ENCODE peak calls at places on chromosomes 1 and 21, in seven cellular contexts. X is dorsolateral prefrontal cortex; Z is heart left ventricle; L is AG04450; K is tibial nerve; P is CD8-positive, alpha-beta T cell; A is H1. D is an unnamed sample.

GRCh38 chr1:221022331-221022730 is 143.1 kb downstream of the HLX start:
- DNase-seq in X (no peak), Z (no peak), L (no peak), K (no peak), P (no peak), A (no peak), D (no peak)

GRCh38 chr1:48177257-48177656 is 45.3 kb upstream of the SLC5A9 start:
- DNase-seq in X (no peak), Z (no peak), L (no peak), K (no peak), P (no peak), A (no peak), D (no peak)

GRCh38 chr1:18934205-18935000 is 22.1 kb downstream of the IFFO2 start:
- DNase-seq in X (no peak), Z (no peak), L (no peak), K (no peak), P (no peak), A (no peak), D (no peak)

GRCh38 chr1:1351511-1352427 is 2.6 kb upstream of the DVL1 start:
- DNase-seq in X (no peak), Z (peak; percentile 69), L (no peak), K (no peak), P (no peak), A (no peak), D (no peak)

GRCh38 chr21:42403611-42404231 is at the start of gene UBASH3A:
- DNase-seq in X (no peak), Z (no peak), L (no peak), K (no peak), P (peak; percentile 70), A (no peak), D (no peak)

GRCh38 chr21:45899317-45900033 is 82.1 kb upstream of the COL6A1 start:
- DNase-seq in X (no peak), Z (peak; percentile 23), L (no peak), K (no peak), P (no peak), A (no peak), D (no peak)

GRCh38 chr1:238254935-238255334 is 364.2 kb upstream of the ZP4 start:
- DNase-seq in X (no peak), Z (no peak), L (no peak), K (no peak), P (no peak), A (no peak), D (no peak)

GRCh38 chr1:3423245-3423829 is 31.1 kb upstream of the ARHGEF16 start:
- DNase-seq in X (peak; percentile 58), Z (peak; percentile 93), L (no peak), K (no peak), P (no peak), A (no peak), D (no peak)

GRCh38 chr1:19720973-19721372 is 56.3 kb downstream of the HTR6 start:
- DNase-seq in X (no peak), Z (no peak), L (no peak), K (no peak), P (no peak), A (no peak), D (no peak)

GRCh38 chr21:15520811-15521643 is 208.8 kb upstream of the USP25 start:
- DNase-seq in X (no peak), Z (no peak), L (no peak), K (no peak), P (no peak), A (no peak), D (no peak)

GRCh38 chr1:155127672-155128468 is at the start of gene EFNA1:
- DNase-seq in X (peak; percentile 69), Z (peak; percentile 74), L (no peak), K (peak; percentile 18), P (peak; percentile 36), A (peak; percentile 69), D (peak; percentile 65)

GRCh38 chr1:27327964-27328363 is 6.0 kb downstream of the TMEM222 start:
- DNase-seq in X (no peak), Z (no peak), L (no peak), K (no peak), P (no peak), A (no peak), D (no peak)

GRCh38 chr1:234938924-234939323 is 189.7 kb downstream of the TOMM20 start:
- DNase-seq in X (no peak), Z (no peak), L (no peak), K (no peak), P (no peak), A (no peak), D (no peak)

GRCh38 chr1:56525463-56526155 is 53.8 kb downstream of the PLPP3 start:
- DNase-seq in X (no peak), Z (peak; percentile 43), L (no peak), K (no peak), P (no peak), A (no peak), D (no peak)

GRCh38 chr1:91684599-91685196 is 184.0 kb downstream of the CDC7 start:
- DNase-seq in X (no peak), Z (no peak), L (no peak), K (no peak), P (no peak), A (no peak), D (no peak)

GRCh38 chr1:19563336-19564097 is 78.2 kb upstream of the CAPZB start:
- DNase-seq in X (peak; percentile 67), Z (peak; percentile 75), L (peak; percentile 13), K (peak; percentile 44), P (no peak), A (no peak), D (no peak)

GRCh38 chr1:29504266-29504665 is 267.9 kb downstream of the PTPRU start:
- DNase-seq in X (no peak), Z (no peak), L (no peak), K (no peak), P (no peak), A (peak; percentile 37), D (no peak)

GRCh38 chr21:36065497-36066036 is 4.3 kb upstream of the CBR1 start:
- DNase-seq in X (no peak), Z (no peak), L (no peak), K (no peak), P (no peak), A (no peak), D (no peak)

GRCh38 chr1:207818971-207819451 is 67.2 kb downstream of the CD46 start:
- DNase-seq in X (no peak), Z (peak; percentile 63), L (no peak), K (no peak), P (no peak), A (no peak), D (no peak)

GRCh38 chr1:29519733-29520132 is 283.4 kb downstream of the PTPRU start:
- DNase-seq in X (no peak), Z (no peak), L (no peak), K (no peak), P (no peak), A (no peak), D (no peak)

GRCh38 chr1:191160837-191161236 is 683.2 kb upstream of the BRINP3 start:
- DNase-seq in X (no peak), Z (no peak), L (no peak), K (no peak), P (no peak), A (no peak), D (no peak)

GRCh38 chr1:53644909-53645689 is 93.9 kb downstream of the GLIS1 start:
- DNase-seq in X (no peak), Z (no peak), L (no peak), K (no peak), P (no peak), A (no peak), D (no peak)

DNA sequence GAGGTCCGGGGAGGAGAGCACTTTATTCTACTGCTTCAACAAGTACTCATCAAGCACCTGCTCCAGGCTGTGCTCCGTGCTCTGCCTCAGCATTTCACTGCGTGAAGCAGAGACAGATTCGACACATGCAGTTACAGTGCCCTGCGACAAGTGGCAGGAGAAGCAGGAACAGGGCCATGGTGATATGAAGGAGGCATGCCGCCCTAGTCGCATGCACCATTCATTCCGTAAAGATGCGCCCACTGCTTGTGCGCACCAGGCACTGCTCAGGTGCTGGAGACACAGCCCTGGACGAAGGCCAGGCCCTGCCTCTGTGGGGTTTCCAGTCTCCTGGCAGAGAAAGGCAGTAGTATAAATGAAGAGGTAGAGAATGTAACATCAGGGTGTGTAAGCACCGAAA is 206.6 kb downstream of the HIVEP3 start:
- DNase-seq in X (no peak), Z (no peak), L (no peak), K (no peak), P (no peak), A (no peak), D (no peak)
- H3K27ac ChIP-seq in X (no peak overlapping the region), Z (no peak overlapping the region), L (no peak overlapping the region), K (no peak overlapping the region), P (no peak overlapping the region), A (no peak overlapping the region), D (no peak overlapping the region)

GRCh38 chr1:10046356-10047085 is 13.8 kb downstream of the UBE4B start:
- DNase-seq in X (no peak), Z (no peak), L (no peak), K (no peak), P (no peak), A (no peak), D (peak; percentile 36)
- H3K27ac ChIP-seq in X (peak overlapping the region; percentile 46), Z (peak overlapping the region; percentile 24), L (peak overlapping the region; percentile 79), K (peak overlapping the region; percentile 38), P (no peak overlapping the region), A (no peak overlapping the region), D (peak overlapping the region; percentile 46)

GRCh38 chr1:145942891-145943290 is 14.9 kb downstream of the LIX1L start:
- DNase-seq in X (no peak), Z (no peak), L (no peak), K (no peak), P (no peak), A (no peak), D (no peak)
- H3K27ac ChIP-seq in X (no peak overlapping the region), Z (no peak overlapping the region), L (no peak overlapping the region), K (peak overlapping the region; percentile 31), P (no peak overlapping the region), A (no peak overlapping the region), D (no peak overlapping the region)

GRCh38 chr1:68291763-68292384 is 59.6 kb upstream of the WLS start:
- DNase-seq in X (no peak), Z (no peak), L (no peak), K (no peak), P (no peak), A (no peak), D (no peak)

GRCh38 chr1:68294354-68295066 is 62.2 kb upstream of the WLS start:
- DNase-seq in X (no peak), Z (no peak), L (no peak), K (no peak), P (no peak), A (no peak), D (no peak)

GRCh38 chr1:68293122-68293521 is 60.8 kb upstream of the WLS start:
- DNase-seq in X (no peak), Z (no peak), L (no peak), K (no peak), P (no peak), A (no peak), D (no peak)

DNA sequence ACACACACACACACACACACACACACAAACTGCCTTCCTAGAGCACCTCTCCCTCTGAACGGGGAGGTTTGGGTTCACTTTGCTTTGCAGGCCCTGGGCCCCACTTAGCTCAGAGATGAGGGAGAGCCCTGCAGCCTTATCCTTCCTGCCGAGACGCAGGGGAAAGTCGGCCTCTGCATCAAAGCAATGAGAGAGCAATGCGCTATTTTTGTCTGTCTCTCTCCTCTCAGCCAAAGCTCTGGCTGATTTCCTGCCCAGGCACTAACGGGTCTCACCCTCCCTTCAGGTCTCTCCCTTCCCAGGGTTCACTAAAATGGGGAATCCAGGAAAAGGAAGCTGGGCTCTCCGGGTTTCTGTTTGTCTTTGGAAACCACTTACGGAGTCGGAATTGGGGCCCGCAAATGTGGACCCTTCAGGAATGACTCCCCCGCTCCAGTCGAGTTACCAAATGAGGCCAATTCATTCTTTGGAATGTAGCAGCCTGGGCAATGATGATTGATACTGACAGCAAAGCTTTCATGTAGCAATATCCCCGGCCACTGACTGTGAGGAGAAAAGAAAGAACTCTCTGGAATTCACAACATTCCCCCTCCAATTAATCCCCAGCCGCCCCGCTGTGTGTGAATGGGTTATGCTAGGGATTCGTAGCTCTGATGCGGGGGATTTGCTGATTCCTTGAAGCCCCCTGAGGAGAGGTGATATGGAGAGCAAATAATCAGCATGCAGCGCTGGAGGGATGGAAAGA is 61.5 kb upstream of the WLS start:
- DNase-seq in X (no peak), Z (peak; percentile 49), L (no peak), K (no peak), P (no peak), A (peak; percentile 75), D (no peak)
- H3K27ac ChIP-seq in X (no peak overlapping the region), Z (no peak overlapping the region), L (peak overlapping the region; percentile 39), K (no peak overlapping the region), P (no peak overlapping the region), A (peak overlapping the region; percentile 17), D (no peak overlapping the region)